ENCODE peak calls at places on chromosomes 2 and 18, in eight cellular contexts. L, Y, D, J, X, T, B and K are unnamed samples.

GRCh38 chr2:33135645-33136044 is 188.9 kb downstream of the LTBP1 start:
- DNase-seq in L (no peak), Y (no peak), D (no peak), J (no peak), X (no peak), T (no peak), B (no peak), K (no peak)

GRCh38 chr2:216233281-216233995 is 124.3 kb downstream of the XRCC5 start:
- DNase-seq in L (no peak), Y (no peak), D (no peak), J (no peak), X (no peak), T (peak; percentile 43), B (no peak), K (no peak)

GRCh38 chr2:83072767-83073166 is 1386.3 kb downstream of the SUCLG1 start:
- DNase-seq in L (no peak), Y (no peak), D (no peak), J (no peak), X (no peak), T (no peak), B (no peak), K (no peak)

GRCh38 chr18:3217930-3218647 is 1.7 kb downstream of the MYOM1 start:
- DNase-seq in L (no peak), Y (peak; percentile 14), D (no peak), J (peak; percentile 14), X (no peak), T (no peak), B (no peak), K (no peak)

GRCh38 chr2:230054079-230054478 is 14.6 kb downstream of the SLC16A14 start:
- DNase-seq in L (no peak), Y (no peak), D (no peak), J (peak; percentile 82), X (no peak), T (no peak), B (peak; percentile 47), K (no peak)

GRCh38 chr18:75491361-75491760 is 63.9 kb upstream of the SMIM21 start:
- DNase-seq in L (no peak), Y (no peak), D (no peak), J (no peak), X (no peak), T (no peak), B (no peak), K (no peak)

GRCh38 chr2:16525265-16525887 is 140.3 kb downstream of the CYRIA start:
- DNase-seq in L (peak; percentile 2), Y (peak; percentile 12), D (peak; percentile 50), J (peak; percentile 39), X (no peak), T (no peak), B (no peak), K (peak; percentile 26)

GRCh38 chr2:4110273-4110672 is 406.9 kb downstream of the DCDC2C start:
- DNase-seq in L (no peak), Y (no peak), D (no peak), J (no peak), X (no peak), T (no peak), B (no peak), K (no peak)

GRCh38 chr2:68463287-68463877 is 3.7 kb downstream of the FBXO48 start:
- DNase-seq in L (no peak), Y (peak; percentile 68), D (peak; percentile 69), J (peak; percentile 68), X (peak; percentile 12), T (no peak), B (no peak), K (peak; percentile 57)

GRCh38 chr2:128636802-128637147 is 318.1 kb upstream of the HS6ST1 start:
- DNase-seq in L (no peak), Y (no peak), D (no peak), J (no peak), X (no peak), T (peak; percentile 42), B (no peak), K (no peak)

GRCh38 chr2:8438996-8439395 is 242.9 kb upstream of the ID2 start:
- DNase-seq in L (no peak), Y (no peak), D (no peak), J (no peak), X (peak; percentile 83), T (no peak), B (no peak), K (no peak)

GRCh38 chr18:77634495-77634894 is 384.8 kb downstream of the GALR1 start:
- DNase-seq in L (no peak), Y (no peak), D (peak; percentile 26), J (no peak), X (no peak), T (no peak), B (no peak), K (no peak)

GRCh38 chr2:145137211-145137610 is 617.3 kb upstream of the ZEB2 start:
- DNase-seq in L (no peak), Y (no peak), D (no peak), J (peak; percentile 41), X (no peak), T (no peak), B (no peak), K (no peak)

GRCh38 chr2:72985891-72986683 is 68.8 kb downstream of the EMX1 start:
- DNase-seq in L (no peak), Y (no peak), D (no peak), J (no peak), X (no peak), T (no peak), B (no peak), K (no peak)